ENCODE peak calls at places on chromosomes 5 and 9, in four cellular contexts. K is activated CD4-positive, alpha-beta T cell treated with anti-CD3 and anti-CD28 coated beads for 24 hours; D is sciatic nerve; X is T-helper 1 cell. B is an unnamed sample.

GRCh38 chr9:121700831-121701419 is 49.5 kb downstream of the DAB2IP start:
- DNase-seq in X (no peak), D (no peak), K (no peak), B (no peak)

GRCh38 chr5:74063346-74063745 is 437.4 kb downstream of the ARHGEF28 start:
- DNase-seq in K (no peak), X (no peak), D (no peak), B (no peak)

GRCh38 chr5:154698681-154699275 is 56.4 kb upstream of the LARP1 start:
- DNase-seq in D (no peak), K (no peak), X (no peak), B (no peak)

GRCh38 chr5:52920929-52921328 is 68.2 kb upstream of the ITGA2 start:
- DNase-seq in D (no peak), K (no peak), X (no peak), B (no peak)

GRCh38 chr5:87411586-87412416 is 929 bp downstream of the CCNH start:
- DNase-seq in X (peak), D (no peak), K (no peak), B (no peak)

GRCh38 chr5:128082551-128083032 is 974 bp upstream of the SLC12A2 start:
- DNase-seq in K (no peak), D (no peak), X (no peak), B (no peak)

GRCh38 chr9:123262338-123262737 is 6.0 kb downstream of the STRBP start:
- DNase-seq in K (no peak), X (no peak), D (no peak), B (no peak)

GRCh38 chr5:28328691-28329090 is 1290.3 kb upstream of the CDH9 start:
- DNase-seq in K (no peak), D (no peak), X (no peak), B (no peak)

GRCh38 chr9:16247188-16247875 is 623.1 kb downstream of the BNC2 start:
- DNase-seq in X (no peak), D (no peak), K (no peak), B (no peak)

GRCh38 chr9:120830865-120831264 is 11.9 kb downstream of the PSMD5 start:
- DNase-seq in K (no peak), D (no peak), X (no peak), B (no peak)

GRCh38 chr5:170534177-170534576 is 30.4 kb downstream of the KCNIP1 start:
- DNase-seq in D (no peak), X (no peak), K (no peak), B (no peak)

GRCh38 chr9:79377315-79377855 is 194.4 kb upstream of the TLE4 start:
- DNase-seq in X (no peak), D (no peak), K (no peak), B (no peak)

GRCh38 chr9:137123459-137123819 is 8.9 kb upstream of the DPP7 start:
- DNase-seq in D (no peak), X (no peak), K (no peak), B (no peak)

GRCh38 chr5:139903805-139904565 is 108.4 kb downstream of the PSD2 start:
- DNase-seq in X (no peak), D (peak), K (no peak), B (no peak)

GRCh38 chr9:128523199-128523925 is 18.8 kb downstream of the GLE1 start:
- DNase-seq in K (no peak), X (no peak), D (peak), B (no peak)

GRCh38 chr5:134982230-134982629 is 14.5 kb downstream of the CATSPER3 start:
- DNase-seq in K (no peak), X (no peak), D (no peak), B (no peak)

GRCh38 chr9:83384214-83384613 is 154.0 kb downstream of the FRMD3 start:
- DNase-seq in K (no peak), D (no peak), X (no peak), B (no peak)

GRCh38 chr5:75331-76320 is 16.3 kb upstream of the PLEKHG4B start:
- DNase-seq in D (no peak), X (no peak), K (no peak), B (no peak)

GRCh38 chr9:89821081-89821480 is 216.3 kb downstream of the GADD45G start:
- DNase-seq in X (no peak), D (peak), K (no peak), B (no peak)

GRCh38 chr9:136317695-136318094 is 9.6 kb upstream of the GPSM1 start:
- DNase-seq in K (no peak), X (no peak), D (no peak), B (no peak)

GRCh38 chr5:9294793-9295465 is 250.9 kb downstream of the SEMA5A start:
- DNase-seq in K (no peak), D (no peak), X (no peak), B (no peak)

GRCh38 chr5:156359452-156359851 is 32.5 kb downstream of the SGCD start:
- DNase-seq in X (no peak), K (no peak), D (no peak), B (no peak)

GRCh38 chr5:16934669-16935068 is 1.4 kb downstream of the MYO10 start:
- DNase-seq in K (no peak), D (no peak), X (no peak), B (no peak)

GRCh38 chr5:127820910-127821553 is 117.8 kb downstream of the CCDC192 start:
- DNase-seq in D (no peak), K (no peak), X (no peak), B (no peak)

GRCh38 chr5:168443950-168444700 is 42.1 kb upstream of the RARS1 start:
- DNase-seq in X (no peak), D (no peak), K (no peak), B (no peak)

GRCh38 chr5:65907138-65907537 is 19.2 kb upstream of the ERBIN start:
- DNase-seq in D (no peak), K (no peak), X (no peak), B (no peak)

GRCh38 chr9:134858051-134858841 is 22.4 kb upstream of the FCN2 start:
- DNase-seq in K (no peak), X (peak), D (peak), B (no peak)

GRCh38 chr5:87103616-87104287 is 163.9 kb upstream of the RASA1 start:
- DNase-seq in K (no peak), X (no peak), D (no peak), B (no peak)

GRCh38 chr9:5650356-5651105 is 21.6 kb downstream of the RIC1 start:
- DNase-seq in K (no peak), X (no peak), D (no peak), B (no peak)

GRCh38 chr5:20105915-20106314 is 117.9 kb upstream of the CDH18 start:
- DNase-seq in D (no peak), K (no peak), X (no peak), B (no peak)